ENCODE peak calls at places on chromosomes 7 and 10, in nine cellular contexts. K is cerebellum; R is osteoblast; Y is erythroblast; T is stimulated activated CD4-positive, alpha-beta T cell treated with anti-CD3 and anti-CD28 coated beads, Interleukin-2, amount 100 ng/mL, for 4 hours; I is stomach; Q is hypothalamus; X is effector memory CD4-positive, alpha-beta T cell; G is activated CD4-positive, CD25-positive, alpha-beta regulatory T cell treated with anti-CD3 and anti-CD28 coated beads, Interleukin-2, amount 50 U/mL, for 72 hours. D is an unnamed sample.

GRCh38 chr10:84423729-84424128 is 95.3 kb downstream of the CCSER2 start:
- DNase-seq in K (no peak), R (no peak), Y (no peak), T (no peak), I (no peak), Q (no peak), X (no peak), G (no peak), D (peak)

GRCh38 chr7:138954545-138955475 is 26.4 kb downstream of the KIAA1549 start:
- DNase-seq in K (no peak), R (no peak), Y (no peak), T (no peak), I (no peak), Q (no peak), X (no peak), G (no peak), D (no peak)

GRCh38 chr7:22375359-22376048 is 18.6 kb upstream of the RAPGEF5 start:
- DNase-seq in K (no peak), R (no peak), Y (no peak), T (no peak), I (no peak), Q (no peak), X (no peak), G (no peak), D (peak)

GRCh38 chr7:22624781-22625180 is 102.2 kb upstream of the IL6 start:
- DNase-seq in K (no peak), R (no peak), Y (no peak), T (no peak), I (no peak), Q (no peak), X (no peak), G (no peak), D (no peak)

GRCh38 chr10:34313888-34314287 is 501.2 kb downstream of the PARD3 start:
- DNase-seq in K (no peak), R (no peak), Y (no peak), T (no peak), I (no peak), Q (no peak), X (no peak), G (no peak), D (no peak)

GRCh38 chr10:12835709-12836108 is 165.8 kb downstream of the CCDC3 start:
- DNase-seq in K (no peak), R (peak), Y (no peak), T (no peak), I (no peak), Q (no peak), X (no peak), G (no peak), D (peak)

GRCh38 chr7:97971990-97972943 is 17.7 kb downstream of the OCM2 start:
- DNase-seq in K (peak), R (peak), Y (peak), T (peak), I (peak), Q (peak), X (peak), G (peak), D (peak)

GRCh38 chr10:99041468-99041867 is 194.2 kb downstream of the HPSE2 start:
- DNase-seq in K (no peak), R (no peak), Y (no peak), T (no peak), I (no peak), Q (no peak), X (no peak), G (no peak), D (no peak)

GRCh38 chr7:82131224-82131623 is 312.4 kb downstream of the CACNA2D1 start:
- DNase-seq in K (no peak), R (no peak), Y (no peak), T (no peak), I (no peak), Q (no peak), X (no peak), G (no peak), D (peak)

GRCh38 chr10:95237376-95238170 is 43.5 kb downstream of the ACSM6 start:
- DNase-seq in K (no peak), R (no peak), Y (no peak), T (no peak), I (no peak), Q (no peak), X (no peak), G (no peak), D (peak)

GRCh38 chr10:69644658-69645295 is 14.7 kb downstream of the FAM241B start:
- DNase-seq in K (peak), R (peak), Y (peak), T (no peak), I (peak), Q (no peak), X (no peak), G (peak), D (peak)

GRCh38 chr7:20323587-20323986 is 7.1 kb upstream of the ITGB8 start:
- DNase-seq in K (no peak), R (no peak), Y (no peak), T (no peak), I (no peak), Q (no peak), X (no peak), G (no peak), D (peak)

GRCh38 chr7:156703773-156704482 is 63.4 kb downstream of the RNF32 start:
- DNase-seq in K (no peak), R (no peak), Y (no peak), T (no peak), I (no peak), Q (no peak), X (no peak), G (no peak), D (no peak)

GRCh38 chr7:1459930-1460756 is 873 bp upstream of the MICALL2 start:
- DNase-seq in K (no peak), R (no peak), Y (peak), T (no peak), I (no peak), Q (no peak), X (no peak), G (no peak), D (no peak)

GRCh38 chr7:5691536-5692090 is 89.8 kb downstream of the RNF216 start:
- DNase-seq in K (no peak), R (no peak), Y (no peak), T (no peak), I (no peak), Q (no peak), X (no peak), G (no peak), D (no peak)

GRCh38 chr10:91123246-91123645 is 97.2 kb upstream of the PCGF5 start:
- DNase-seq in K (no peak), R (no peak), Y (no peak), T (no peak), I (no peak), Q (no peak), X (no peak), G (no peak), D (no peak)

GRCh38 chr10:80290474-80291220 is 1.2 kb upstream of the MAT1A start:
- DNase-seq in K (no peak), R (no peak), Y (no peak), T (no peak), I (no peak), Q (no peak), X (no peak), G (no peak), D (no peak)

GRCh38 chr10:22135591-22135990 is 82.2 kb downstream of the EBLN1 start:
- DNase-seq in K (no peak), R (no peak), Y (no peak), T (no peak), I (no peak), Q (no peak), X (no peak), G (no peak), D (no peak)

GRCh38 chr7:112484671-112485097 is 3.9 kb downstream of the LSMEM1 start:
- DNase-seq in K (no peak), R (peak), Y (no peak), T (no peak), I (no peak), Q (no peak), X (no peak), G (no peak), D (peak)

GRCh38 chr10:98055875-98056516 is 25.6 kb upstream of the CRTAC1 start:
- DNase-seq in K (no peak), R (peak), Y (peak), T (no peak), I (no peak), Q (no peak), X (no peak), G (no peak), D (peak)

GRCh38 chr10:5254488-5254887 is 57.9 kb downstream of the AKR1C4 start:
- DNase-seq in K (no peak), R (no peak), Y (no peak), T (no peak), I (no peak), Q (no peak), X (no peak), G (no peak), D (no peak)

GRCh38 chr7:157690833-157691382 is 354.1 kb downstream of the DNAJB6 start:
- DNase-seq in K (peak), R (peak), Y (no peak), T (no peak), I (peak), Q (no peak), X (no peak), G (peak), D (no peak)

GRCh38 chr7:121279060-121279620 is 49.7 kb upstream of the WNT16 start:
- DNase-seq in K (no peak), R (no peak), Y (peak), T (no peak), I (no peak), Q (no peak), X (no peak), G (no peak), D (no peak)

GRCh38 chr7:67863911-67864310 is 867.3 kb downstream of the TYW1 start:
- DNase-seq in K (no peak), R (no peak), Y (no peak), T (no peak), I (no peak), Q (no peak), X (no peak), G (no peak), D (no peak)

GRCh38 chr7:44673324-44673723 is 66.9 kb downstream of the OGDH start:
- DNase-seq in K (no peak), R (no peak), Y (no peak), T (no peak), I (no peak), Q (no peak), X (no peak), G (no peak), D (no peak)

GRCh38 chr7:142819530-142819929 is 35.3 kb upstream of the EPHB6 start:
- DNase-seq in K (no peak), R (no peak), Y (no peak), T (no peak), I (no peak), Q (no peak), X (no peak), G (no peak), D (no peak)

GRCh38 chr10:3623746-3624145 is 161.3 kb downstream of the KLF6 start:
- DNase-seq in K (no peak), R (no peak), Y (no peak), T (no peak), I (no peak), Q (no peak), X (no peak), G (no peak), D (peak)

GRCh38 chr10:88689366-88689765 is 16.7 kb upstream of the LIPK start:
- DNase-seq in K (no peak), R (no peak), Y (no peak), T (no peak), I (no peak), Q (no peak), X (no peak), G (no peak), D (no peak)

GRCh38 chr10:8319704-8320103 is 265.2 kb downstream of the GATA3 start:
- DNase-seq in K (no peak), R (no peak), Y (no peak), T (no peak), I (no peak), Q (no peak), X (no peak), G (no peak), D (no peak)

D was measured in IMR-90.